ENCODE peak calls at places on chromosomes 1 and 21, in ten cellular contexts. M, C, L, W, S, F, X, Q, T and O are unnamed samples.

GRCh38 chr1:226609836-226610455 is 61.4 kb downstream of the STUM start:
- DNase-seq in T (peak), C (peak), L (no peak), Q (no peak), X (no peak), M (no peak), W (no peak), S (no peak), F (peak), O (no peak)

GRCh38 chr1:5819391-5820025 is 172.7 kb downstream of the NPHP4 start:
- DNase-seq in W (no peak), Q (no peak), L (no peak), S (no peak), T (no peak), X (no peak), F (no peak), M (no peak), C (no peak), O (no peak)

GRCh38 chr21:26405735-26406361 is 167.2 kb downstream of the CYYR1 start:
- DNase-seq in C (no peak), S (no peak), W (no peak), Q (no peak), X (no peak), F (no peak), L (no peak), M (peak), T (no peak), O (peak)

GRCh38 chr1:151277249-151277648 is 4.8 kb upstream of the ZNF687 start:
- DNase-seq in S (peak), Q (no peak), W (no peak), L (no peak), X (no peak), M (no peak), F (no peak), T (no peak), C (no peak), O (no peak)

GRCh38 chr1:200990114-200990513 is 33.4 kb downstream of the KIF21B start:
- DNase-seq in Q (no peak), C (no peak), F (no peak), L (no peak), M (no peak), S (no peak), W (no peak), T (no peak), X (no peak), O (no peak)

GRCh38 chr1:60621524-60621923 is 460.8 kb upstream of the NFIA start:
- DNase-seq in X (no peak), W (no peak), Q (peak), F (no peak), L (no peak), S (no peak), C (no peak), T (no peak), M (no peak), O (no peak)

GRCh38 chr1:93783876-93784275 is 95.1 kb downstream of the DNTTIP2 start:
- DNase-seq in C (no peak), T (no peak), F (no peak), Q (no peak), S (no peak), M (no peak), L (no peak), X (no peak), W (no peak), O (no peak)

GRCh38 chr1:209667701-209668100 is 7.5 kb upstream of the G0S2 start:
- DNase-seq in S (no peak), X (no peak), M (no peak), W (no peak), L (no peak), Q (no peak), F (no peak), T (no peak), C (no peak), O (no peak)

GRCh38 chr1:10658396-10659066 is 137.9 kb downstream of the CASZ1 start:
- DNase-seq in C (no peak), T (no peak), S (no peak), W (no peak), Q (peak), F (no peak), L (no peak), M (no peak), X (no peak), O (peak)

GRCh38 chr1:164660415-164661174 is 101.6 kb downstream of the PBX1 start:
- DNase-seq in F (no peak), Q (no peak), S (peak), M (no peak), T (no peak), C (no peak), X (no peak), L (no peak), W (no peak), O (no peak)

GRCh38 chr1:35085421-35085820 is 6.2 kb downstream of the ZMYM1 start:
- DNase-seq in F (no peak), T (no peak), W (no peak), L (no peak), S (no peak), X (no peak), Q (no peak), C (no peak), M (no peak), O (no peak)

GRCh38 chr1:18941221-18942141 is 15.0 kb downstream of the IFFO2 start:
- DNase-seq in T (no peak), M (no peak), F (no peak), L (no peak), W (peak), Q (no peak), C (no peak), S (no peak), X (no peak), O (no peak)

GRCh38 chr1:22555386-22555656 is 8.0 kb upstream of the EPHA8 start:
- DNase-seq in C (no peak), S (no peak), W (no peak), T (no peak), L (no peak), M (no peak), Q (no peak), X (no peak), F (no peak), O (no peak)

GRCh38 chr1:67970088-67970487 is 80.3 kb downstream of the DIRAS3 start:
- DNase-seq in X (no peak), S (no peak), L (no peak), F (no peak), T (no peak), W (no peak), Q (no peak), C (no peak), M (no peak), O (no peak)

GRCh38 chr21:39263372-39263771 is 50.1 kb downstream of the BRWD1 start:
- DNase-seq in T (no peak), F (no peak), C (no peak), W (no peak), L (no peak), M (no peak), Q (no peak), X (no peak), S (no peak), O (no peak)

GRCh38 chr21:29196021-29196663 is 65.7 kb downstream of the MAP3K7CL start:
- DNase-seq in X (no peak), M (peak), T (no peak), F (peak), L (peak), S (peak), C (peak), W (peak), Q (peak), O (peak)

GRCh38 chr1:65995326-65995725 is 202.6 kb downstream of the PDE4B start:
- DNase-seq in M (no peak), W (no peak), C (no peak), Q (no peak), L (no peak), X (no peak), S (no peak), F (no peak), T (no peak), O (no peak)

GRCh38 chr21:17799414-17800164 is 19.6 kb downstream of the C21orf91 start:
- DNase-seq in X (no peak), S (no peak), T (no peak), M (no peak), Q (no peak), F (no peak), C (no peak), W (no peak), L (no peak), O (no peak)

GRCh38 chr1:119633575-119634325 is 14.3 kb downstream of the ZNF697 start:
- DNase-seq in W (no peak), X (no peak), F (no peak), T (no peak), S (no peak), L (no peak), C (no peak), M (no peak), Q (no peak), O (no peak)

GRCh38 chr1:119632103-119632490 is 16.0 kb downstream of the ZNF697 start:
- DNase-seq in X (no peak), S (no peak), M (no peak), F (no peak), L (no peak), W (no peak), C (no peak), T (no peak), Q (no peak), O (no peak)

GRCh38 chr1:119631433-119632102 is 16.5 kb downstream of the ZNF697 start:
- DNase-seq in F (peak), C (peak), X (peak), T (peak), W (peak), Q (peak), S (no peak), M (no peak), L (peak), O (peak)

GRCh38 chr1:119632836-119633235 is 15.2 kb downstream of the ZNF697 start:
- DNase-seq in W (no peak), L (no peak), M (no peak), T (no peak), Q (no peak), F (no peak), C (no peak), X (no peak), S (no peak), O (no peak)

GRCh38 chr1:119631086-119631432 is 17.0 kb downstream of the ZNF697 start:
- DNase-seq in Q (no peak), M (no peak), F (no peak), L (no peak), W (no peak), T (no peak), S (no peak), C (no peak), X (no peak), O (no peak)
- H3K4me3 ChIP-seq in Q (peak), M (no peak), F (peak), L (peak), W (peak), T (peak), S (no peak), C (no peak), X (no peak), O (peak)

DNA sequence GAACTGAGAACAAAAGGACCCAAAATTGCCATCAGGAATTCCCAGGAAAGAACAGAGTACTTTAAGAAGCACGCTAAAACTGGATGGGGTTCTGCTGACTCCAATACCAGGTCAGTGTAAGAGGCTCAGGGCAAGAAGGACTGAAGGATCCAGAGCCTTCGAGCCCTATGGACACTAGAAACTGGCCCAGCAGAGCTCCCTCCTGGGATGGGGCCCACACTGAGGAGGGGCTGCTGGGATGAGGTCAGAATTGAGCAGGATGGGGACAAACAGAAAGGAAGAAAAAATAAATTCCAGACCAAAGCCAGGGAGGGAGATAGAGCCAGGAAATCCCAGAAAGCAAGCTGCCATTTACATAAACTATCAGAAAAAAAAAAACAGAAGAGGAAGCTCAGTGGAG is 222.4 kb upstream of the COA6 start:
- DNase-seq in S (no peak), C (no peak), L (no peak), W (no peak), Q (no peak), X (no peak), T (no peak), M (no peak), F (no peak), O (no peak)
- TF ChIP-seq EP300 in S (no peak), C (no peak), L (no peak), W (no peak), Q (no peak), X (no peak), T (no peak), M (no peak), F (no peak), O (no peak)

GRCh38 chr1:8439015-8439702 is 121.2 kb downstream of the SLC45A1 start:
- DNase-seq in F (peak), L (peak), T (peak), C (peak), X (peak), M (no peak), Q (peak), W (peak), S (no peak), O (peak)
- TF ChIP-seq CTCF in F (no peak), L (no peak), T (no peak), C (no peak), X (peak), M (no peak), Q (peak), W (no peak), S (no peak), O (no peak)

GRCh38 chr1:95281781-95282495 is 47.9 kb downstream of the RWDD3 start:
- DNase-seq in X (no peak), T (no peak), W (no peak), Q (no peak), S (no peak), F (no peak), C (no peak), L (no peak), M (no peak), O (no peak)
- H3K4me3 ChIP-seq in X (no peak), T (no peak), W (no peak), Q (no peak), S (no peak), F (no peak), C (no peak), L (no peak), M (no peak), O (no peak)

GRCh38 chr21:41620541-41620940 is 112.6 kb upstream of the TMPRSS2 start:
- DNase-seq in Q (no peak), W (no peak), C (no peak), S (no peak), T (no peak), L (no peak), X (no peak), M (no peak), F (no peak), O (no peak)

GRCh38 chr21:41622201-41622600 is 114.2 kb upstream of the TMPRSS2 start:
- DNase-seq in L (no peak), C (no peak), F (peak), T (no peak), M (no peak), X (no peak), W (no peak), Q (no peak), S (no peak), O (no peak)

GRCh38 chr21:41621523-41621922 is 113.6 kb upstream of the TMPRSS2 start:
- DNase-seq in S (no peak), M (no peak), X (no peak), L (no peak), W (no peak), F (no peak), T (no peak), C (no peak), Q (no peak), O (no peak)

GRCh38 chr21:41622831-41623548 is 115.0 kb upstream of the TMPRSS2 start:
- DNase-seq in T (no peak), S (no peak), W (no peak), Q (no peak), C (no peak), M (no peak), L (no peak), F (peak), X (no peak), O (no peak)

DNA sequence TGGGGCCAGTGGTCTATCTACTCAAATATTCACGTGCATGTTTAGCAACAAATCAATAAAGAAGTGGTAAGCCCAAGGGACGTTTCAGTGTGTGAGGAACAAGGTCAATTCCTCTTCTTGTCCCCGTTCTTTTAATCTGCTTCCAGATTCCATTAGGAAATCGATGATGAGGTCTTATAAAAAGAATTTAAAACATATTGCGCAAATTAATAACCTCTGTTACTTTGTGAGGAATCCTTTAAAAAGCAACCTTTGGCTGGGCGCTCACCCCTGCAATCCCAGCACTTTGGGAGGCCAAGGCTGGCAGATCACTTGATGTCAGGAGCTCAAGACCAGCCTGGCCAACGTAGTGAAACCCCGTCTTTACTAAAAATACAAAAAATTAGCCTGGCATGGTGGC is 113.0 kb upstream of the TMPRSS2 start:
- DNase-seq in M (no peak), F (no peak), Q (no peak), X (no peak), S (no peak), L (no peak), C (no peak), T (no peak), W (no peak), O (no peak)
- TF ChIP-seq EP300 in M (peak), F (no peak), Q (no peak), X (no peak), S (no peak), L (no peak), C (peak), T (no peak), W (no peak), O (no peak)

GRCh38 chr1:20702416-20702815 is 15.4 kb downstream of the KIF17 start:
- DNase-seq in F (no peak), T (no peak), S (no peak), L (no peak), M (no peak), W (no peak), Q (no peak), X (no peak), C (no peak), O (no peak)
- TF ChIP-seq CTCF in F (no peak), T (no peak), S (peak), L (no peak), M (peak), W (peak), Q (peak), X (peak), C (no peak), O (no peak)

DNA sequence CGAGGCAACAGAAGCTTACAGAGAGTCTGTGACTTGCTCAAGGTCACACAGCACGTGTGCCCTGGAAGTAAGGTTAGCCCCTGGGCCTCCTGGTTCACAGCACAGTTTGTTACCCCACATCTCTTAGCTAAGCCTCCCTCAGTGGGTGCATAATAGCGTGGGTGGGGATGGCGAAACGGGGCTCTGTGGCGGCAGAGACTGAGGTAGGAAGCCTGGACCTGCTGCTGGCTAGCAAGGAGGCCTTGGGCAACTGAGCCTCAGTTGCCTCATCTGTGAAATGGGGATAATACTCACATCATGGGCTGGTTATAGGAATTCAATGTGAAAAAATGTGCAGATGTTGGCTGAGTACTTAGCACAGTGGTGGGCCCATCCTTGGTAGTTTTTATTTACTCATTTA is 596 bp downstream of the PADI4 start:
- DNase-seq in C (no peak), Q (no peak), X (no peak), F (peak), M (no peak), L (no peak), W (no peak), T (no peak), S (no peak), O (peak)
- H3K4me3 ChIP-seq in C (no peak), Q (no peak), X (no peak), F (no peak), M (no peak), L (no peak), W (no peak), T (no peak), S (no peak), O (no peak)

GRCh38 chr21:35038772-35039145 is 10.3 kb downstream of the RUNX1 start:
- DNase-seq in Q (no peak), X (no peak), T (no peak), S (no peak), W (no peak), M (no peak), L (no peak), C (no peak), F (no peak), O (no peak)

GRCh38 chr21:35036521-35037383 is 12.3 kb downstream of the RUNX1 start:
- DNase-seq in W (peak), S (no peak), X (no peak), Q (no peak), L (no peak), C (no peak), F (no peak), T (no peak), M (no peak), O (no peak)

GRCh38 chr21:35039595-35040291 is 9.4 kb downstream of the RUNX1 start:
- DNase-seq in Q (no peak), X (no peak), T (no peak), F (no peak), C (no peak), M (no peak), W (peak), L (no peak), S (no peak), O (no peak)

GRCh38 chr21:35035581-35035980 is 13.5 kb downstream of the RUNX1 start:
- DNase-seq in M (no peak), L (no peak), X (no peak), C (no peak), W (no peak), T (no peak), F (no peak), S (no peak), Q (no peak), O (no peak)

DNA sequence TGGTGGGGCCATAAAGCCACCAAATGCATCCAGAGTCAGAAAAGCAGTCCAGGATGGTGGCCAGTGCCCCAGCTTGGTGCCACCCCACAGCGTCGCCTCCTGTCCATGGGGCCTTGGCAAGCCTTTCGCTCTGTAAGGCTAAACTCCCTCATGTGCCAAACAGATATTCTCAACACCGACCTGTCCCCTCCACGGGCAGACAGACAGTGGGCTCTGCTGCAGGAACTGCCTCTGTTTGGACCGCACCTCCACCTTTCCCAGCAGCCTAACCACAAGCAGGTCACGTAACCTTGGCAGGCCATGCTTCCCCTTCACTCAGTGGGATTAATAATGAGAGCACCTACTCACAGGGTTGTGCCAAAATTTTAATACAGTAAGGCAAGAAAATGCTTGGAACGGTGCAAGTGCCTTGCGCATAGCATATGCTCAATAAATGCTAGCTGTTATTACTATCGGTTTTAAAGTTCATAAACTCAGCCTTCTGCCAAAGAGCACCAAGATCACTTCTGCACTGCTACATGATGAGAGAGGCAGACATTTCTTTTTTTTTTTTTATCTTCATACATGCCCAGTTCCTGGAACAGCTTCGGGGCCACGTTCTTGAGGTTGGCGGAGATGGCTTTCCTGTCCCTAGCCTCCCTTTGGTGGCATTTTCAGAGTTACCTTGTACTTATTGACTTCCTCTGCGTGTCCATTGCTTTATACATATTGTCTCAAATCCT is 11.6 kb downstream of the RUNX1 start:
- DNase-seq in S (no peak), T (no peak), F (no peak), W (no peak), C (no peak), L (no peak), Q (no peak), M (no peak), X (no peak), O (no peak)
- TF ChIP-seq EP300 in S (no peak), T (no peak), F (no peak), W (no peak), C (no peak), L (no peak), Q (no peak), M (no peak), X (no peak), O (no peak)